ENCODE peak calls at places on chromosomes 1 and 21, in ten cellular contexts. One of them, this sample, is unnamed.

GRCh38 chr1:50637460-50637859 is 214.2 kb upstream of the DMRTA2 start:
- DNase-seq in RWPE1: no peak
- DNase-seq in esophagus muscularis mucosa: no peak
- DNase-seq in glutamatergic neuron: no peak
- DNase-seq in body of pancreas: no peak
- DNase-seq in CD4-positive, alpha-beta T cell: no peak
- DNase-seq in spleen: no peak
- DNase-seq in B cell: no peak
- DNase-seq in fibroblast of the aortic adventitia: no peak
- DNase-seq in endothelial cell: no peak
- DNase-seq in this sample: no peak

GRCh38 chr1:180953791-180954721 is 41.4 kb downstream of the KIAA1614 start:
- DNase-seq in RWPE1: peak
- DNase-seq in esophagus muscularis mucosa: no peak
- DNase-seq in glutamatergic neuron: peak
- DNase-seq in body of pancreas: peak
- DNase-seq in CD4-positive, alpha-beta T cell: peak
- DNase-seq in spleen: peak
- DNase-seq in B cell: peak
- DNase-seq in fibroblast of the aortic adventitia: peak
- DNase-seq in endothelial cell: no peak
- DNase-seq in this sample: no peak

GRCh38 chr21:38067086-38067739 is 151.0 kb upstream of the KCNJ6 start:
- DNase-seq in RWPE1: no peak
- DNase-seq in esophagus muscularis mucosa: no peak
- DNase-seq in glutamatergic neuron: no peak
- DNase-seq in body of pancreas: no peak
- DNase-seq in CD4-positive, alpha-beta T cell: no peak
- DNase-seq in spleen: no peak
- DNase-seq in B cell: no peak
- DNase-seq in fibroblast of the aortic adventitia: peak
- DNase-seq in endothelial cell: no peak
- DNase-seq in this sample: no peak

GRCh38 chr1:41775961-41776585 is 142.6 kb downstream of the HIVEP3 start:
- DNase-seq in RWPE1: no peak
- DNase-seq in esophagus muscularis mucosa: no peak
- DNase-seq in glutamatergic neuron: no peak
- DNase-seq in body of pancreas: no peak
- DNase-seq in CD4-positive, alpha-beta T cell: no peak
- DNase-seq in spleen: no peak
- DNase-seq in B cell: no peak
- DNase-seq in fibroblast of the aortic adventitia: no peak
- DNase-seq in endothelial cell: no peak
- DNase-seq in this sample: no peak

GRCh38 chr1:183840140-183840539 is 35.2 kb downstream of the RGL1 start:
- DNase-seq in RWPE1: peak
- DNase-seq in esophagus muscularis mucosa: no peak
- DNase-seq in glutamatergic neuron: no peak
- DNase-seq in body of pancreas: no peak
- DNase-seq in CD4-positive, alpha-beta T cell: no peak
- DNase-seq in spleen: no peak
- DNase-seq in B cell: no peak
- DNase-seq in fibroblast of the aortic adventitia: no peak
- DNase-seq in endothelial cell: no peak
- DNase-seq in this sample: no peak

GRCh38 chr1:228174482-228175315 is 9.1 kb downstream of the IBA57 start:
- DNase-seq in RWPE1: peak
- DNase-seq in esophagus muscularis mucosa: no peak
- DNase-seq in glutamatergic neuron: peak
- DNase-seq in body of pancreas: no peak
- DNase-seq in CD4-positive, alpha-beta T cell: no peak
- DNase-seq in spleen: peak
- DNase-seq in B cell: no peak
- DNase-seq in fibroblast of the aortic adventitia: no peak
- DNase-seq in endothelial cell: no peak
- DNase-seq in this sample: no peak

GRCh38 chr1:212774584-212774983 is 17.0 kb downstream of the NSL1 start:
- DNase-seq in RWPE1: no peak
- DNase-seq in esophagus muscularis mucosa: no peak
- DNase-seq in glutamatergic neuron: no peak
- DNase-seq in body of pancreas: no peak
- DNase-seq in CD4-positive, alpha-beta T cell: no peak
- DNase-seq in spleen: no peak
- DNase-seq in B cell: no peak
- DNase-seq in fibroblast of the aortic adventitia: peak
- DNase-seq in endothelial cell: no peak
- DNase-seq in this sample: no peak

GRCh38 chr1:47992720-47993119 is 4.5 kb downstream of the TRABD2B start:
- DNase-seq in RWPE1: no peak
- DNase-seq in esophagus muscularis mucosa: no peak
- DNase-seq in glutamatergic neuron: no peak
- DNase-seq in body of pancreas: no peak
- DNase-seq in CD4-positive, alpha-beta T cell: no peak
- DNase-seq in spleen: no peak
- DNase-seq in B cell: no peak
- DNase-seq in fibroblast of the aortic adventitia: peak
- DNase-seq in endothelial cell: no peak
- DNase-seq in this sample: no peak

GRCh38 chr1:38115682-38116187 is 69.1 kb upstream of the POU3F1 start:
- DNase-seq in RWPE1: no peak
- DNase-seq in esophagus muscularis mucosa: no peak
- DNase-seq in glutamatergic neuron: no peak
- DNase-seq in body of pancreas: no peak
- DNase-seq in CD4-positive, alpha-beta T cell: no peak
- DNase-seq in spleen: no peak
- DNase-seq in B cell: no peak
- DNase-seq in fibroblast of the aortic adventitia: no peak
- DNase-seq in endothelial cell: no peak
- DNase-seq in this sample: no peak

GRCh38 chr1:3145489-3146325 is 76.7 kb downstream of the PRDM16 start:
- DNase-seq in RWPE1: no peak
- DNase-seq in esophagus muscularis mucosa: no peak
- DNase-seq in glutamatergic neuron: no peak
- DNase-seq in body of pancreas: no peak
- DNase-seq in CD4-positive, alpha-beta T cell: no peak
- DNase-seq in spleen: no peak
- DNase-seq in B cell: no peak
- DNase-seq in fibroblast of the aortic adventitia: no peak
- DNase-seq in endothelial cell: no peak
- DNase-seq in this sample: no peak

GRCh38 chr1:231091853-231092301 is 51.8 kb upstream of the FAM89A start:
- DNase-seq in RWPE1: no peak
- DNase-seq in esophagus muscularis mucosa: no peak
- DNase-seq in glutamatergic neuron: peak
- DNase-seq in body of pancreas: peak
- DNase-seq in CD4-positive, alpha-beta T cell: peak
- DNase-seq in spleen: no peak
- DNase-seq in B cell: no peak
- DNase-seq in fibroblast of the aortic adventitia: peak
- DNase-seq in endothelial cell: peak
- DNase-seq in this sample: no peak

GRCh38 chr1:23558140-23558871 is 995 bp downstream of the ID3 start:
- DNase-seq in RWPE1: peak
- DNase-seq in esophagus muscularis mucosa: no peak
- DNase-seq in glutamatergic neuron: no peak
- DNase-seq in body of pancreas: peak
- DNase-seq in CD4-positive, alpha-beta T cell: peak
- DNase-seq in spleen: peak
- DNase-seq in B cell: peak
- DNase-seq in fibroblast of the aortic adventitia: peak
- DNase-seq in endothelial cell: peak
- DNase-seq in this sample: no peak

GRCh38 chr1:3417082-3417728 is 37.3 kb upstream of the ARHGEF16 start:
- DNase-seq in RWPE1: no peak
- DNase-seq in esophagus muscularis mucosa: no peak
- DNase-seq in glutamatergic neuron: no peak
- DNase-seq in body of pancreas: no peak
- DNase-seq in CD4-positive, alpha-beta T cell: no peak
- DNase-seq in spleen: no peak
- DNase-seq in B cell: no peak
- DNase-seq in fibroblast of the aortic adventitia: no peak
- DNase-seq in endothelial cell: no peak
- DNase-seq in this sample: no peak

GRCh38 chr1:157437301-157437700 is 115.0 kb downstream of the FCRL5 start:
- DNase-seq in RWPE1: no peak
- DNase-seq in esophagus muscularis mucosa: no peak
- DNase-seq in glutamatergic neuron: no peak
- DNase-seq in body of pancreas: no peak
- DNase-seq in CD4-positive, alpha-beta T cell: no peak
- DNase-seq in spleen: no peak
- DNase-seq in B cell: no peak
- DNase-seq in fibroblast of the aortic adventitia: no peak
- DNase-seq in endothelial cell: no peak
- DNase-seq in this sample: no peak

GRCh38 chr1:72281637-72282270 is 585 bp downstream of the NEGR1 start:
- DNase-seq in RWPE1: no peak
- DNase-seq in esophagus muscularis mucosa: no peak
- DNase-seq in glutamatergic neuron: no peak
- DNase-seq in body of pancreas: no peak
- DNase-seq in CD4-positive, alpha-beta T cell: no peak
- DNase-seq in spleen: no peak
- DNase-seq in B cell: peak
- DNase-seq in fibroblast of the aortic adventitia: peak
- DNase-seq in endothelial cell: no peak
- DNase-seq in this sample: peak

GRCh38 chr1:145922266-145922665 is 3.7 kb upstream of the PEX11B start:
- DNase-seq in RWPE1: no peak
- DNase-seq in esophagus muscularis mucosa: no peak
- DNase-seq in glutamatergic neuron: no peak
- DNase-seq in body of pancreas: no peak
- DNase-seq in CD4-positive, alpha-beta T cell: no peak
- DNase-seq in spleen: no peak
- DNase-seq in B cell: no peak
- DNase-seq in fibroblast of the aortic adventitia: peak
- DNase-seq in endothelial cell: no peak
- DNase-seq in this sample: no peak

GRCh38 chr1:156641761-156642264 is at the start of gene BCAN:
- DNase-seq in RWPE1: no peak
- DNase-seq in esophagus muscularis mucosa: no peak
- DNase-seq in glutamatergic neuron: peak
- DNase-seq in body of pancreas: no peak
- DNase-seq in CD4-positive, alpha-beta T cell: no peak
- DNase-seq in spleen: no peak
- DNase-seq in B cell: no peak
- DNase-seq in fibroblast of the aortic adventitia: no peak
- DNase-seq in endothelial cell: peak
- DNase-seq in this sample: no peak

GRCh38 chr1:206556748-206557635 is 49.7 kb downstream of the RASSF5 start:
- DNase-seq in RWPE1: peak
- DNase-seq in esophagus muscularis mucosa: peak
- DNase-seq in glutamatergic neuron: peak
- DNase-seq in body of pancreas: peak
- DNase-seq in CD4-positive, alpha-beta T cell: peak
- DNase-seq in spleen: peak
- DNase-seq in B cell: peak
- DNase-seq in fibroblast of the aortic adventitia: no peak
- DNase-seq in endothelial cell: peak
- DNase-seq in this sample: peak

GRCh38 chr1:220441211-220441610 is 86.7 kb upstream of the MARK1 start:
- DNase-seq in RWPE1: peak
- DNase-seq in esophagus muscularis mucosa: no peak
- DNase-seq in glutamatergic neuron: no peak
- DNase-seq in body of pancreas: no peak
- DNase-seq in CD4-positive, alpha-beta T cell: no peak
- DNase-seq in spleen: no peak
- DNase-seq in B cell: no peak
- DNase-seq in fibroblast of the aortic adventitia: no peak
- DNase-seq in endothelial cell: no peak
- DNase-seq in this sample: no peak

GRCh38 chr1:106534612-106535011 is 521.9 kb upstream of the PRMT6 start:
- DNase-seq in RWPE1: no peak
- DNase-seq in esophagus muscularis mucosa: no peak
- DNase-seq in glutamatergic neuron: no peak
- DNase-seq in body of pancreas: no peak
- DNase-seq in CD4-positive, alpha-beta T cell: no peak
- DNase-seq in spleen: no peak
- DNase-seq in B cell: no peak
- DNase-seq in fibroblast of the aortic adventitia: peak
- DNase-seq in endothelial cell: no peak
- DNase-seq in this sample: no peak
- TF ChIP-seq CTCF in RWPE1: no peak
- TF ChIP-seq CTCF in esophagus muscularis mucosa: no peak
- TF ChIP-seq CTCF in glutamatergic neuron: no peak
- TF ChIP-seq CTCF in body of pancreas: no peak
- TF ChIP-seq CTCF in CD4-positive, alpha-beta T cell: no peak
- TF ChIP-seq CTCF in spleen: no peak
- TF ChIP-seq CTCF in B cell: no peak
- TF ChIP-seq CTCF in fibroblast of the aortic adventitia: peak
- TF ChIP-seq CTCF in endothelial cell: no peak
- TF ChIP-seq CTCF in this sample: no peak

GRCh38 chr1:200139661-200140250 is 112.2 kb downstream of the NR5A2 start:
- DNase-seq in RWPE1: peak
- DNase-seq in esophagus muscularis mucosa: no peak
- DNase-seq in glutamatergic neuron: no peak
- DNase-seq in body of pancreas: no peak
- DNase-seq in CD4-positive, alpha-beta T cell: no peak
- DNase-seq in spleen: no peak
- DNase-seq in B cell: no peak
- DNase-seq in fibroblast of the aortic adventitia: peak
- DNase-seq in endothelial cell: peak
- DNase-seq in this sample: no peak
- TF ChIP-seq CTCF in RWPE1: peak
- TF ChIP-seq CTCF in esophagus muscularis mucosa: peak
- TF ChIP-seq CTCF in glutamatergic neuron: peak
- TF ChIP-seq CTCF in body of pancreas: peak
- TF ChIP-seq CTCF in CD4-positive, alpha-beta T cell: peak
- TF ChIP-seq CTCF in spleen: peak
- TF ChIP-seq CTCF in B cell: peak
- TF ChIP-seq CTCF in fibroblast of the aortic adventitia: peak
- TF ChIP-seq CTCF in endothelial cell: peak
- TF ChIP-seq CTCF in this sample: peak

GRCh38 chr1:189859385-189859977 is 618.2 kb downstream of the BRINP3 start:
- DNase-seq in RWPE1: peak
- DNase-seq in esophagus muscularis mucosa: no peak
- DNase-seq in glutamatergic neuron: peak
- DNase-seq in body of pancreas: no peak
- DNase-seq in CD4-positive, alpha-beta T cell: no peak
- DNase-seq in spleen: no peak
- DNase-seq in B cell: no peak
- DNase-seq in fibroblast of the aortic adventitia: peak
- DNase-seq in endothelial cell: peak
- DNase-seq in this sample: no peak
- TF ChIP-seq CTCF in RWPE1: peak
- TF ChIP-seq CTCF in esophagus muscularis mucosa: peak
- TF ChIP-seq CTCF in glutamatergic neuron: peak
- TF ChIP-seq CTCF in body of pancreas: no peak
- TF ChIP-seq CTCF in CD4-positive, alpha-beta T cell: no peak
- TF ChIP-seq CTCF in spleen: no peak
- TF ChIP-seq CTCF in B cell: peak
- TF ChIP-seq CTCF in fibroblast of the aortic adventitia: peak
- TF ChIP-seq CTCF in endothelial cell: peak
- TF ChIP-seq CTCF in this sample: peak

DNA sequence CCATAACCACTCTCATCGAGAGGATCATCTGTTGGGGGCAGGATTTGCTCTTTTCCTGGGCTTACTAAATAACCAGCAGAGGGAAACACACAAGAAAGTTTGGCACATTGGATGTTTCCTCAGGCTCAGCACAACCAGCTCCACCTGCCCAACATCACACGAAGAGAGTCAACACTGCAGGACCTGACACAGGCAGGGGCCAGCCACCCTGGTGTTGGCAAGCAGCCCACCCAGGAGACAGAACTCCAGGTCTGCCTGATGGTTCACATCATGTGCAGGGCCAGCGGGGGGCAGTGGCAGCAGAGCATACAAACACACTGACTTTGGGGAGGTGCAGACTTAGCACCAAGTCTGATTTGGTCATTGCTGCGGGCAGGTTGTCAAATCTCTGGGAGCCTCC is 182.3 kb upstream of the GALNT2 start:
- DNase-seq in RWPE1: no peak
- DNase-seq in esophagus muscularis mucosa: peak
- DNase-seq in glutamatergic neuron: no peak
- DNase-seq in body of pancreas: peak
- DNase-seq in CD4-positive, alpha-beta T cell: no peak
- DNase-seq in spleen: no peak
- DNase-seq in B cell: no peak
- DNase-seq in fibroblast of the aortic adventitia: no peak
- DNase-seq in endothelial cell: no peak
- DNase-seq in this sample: peak
- TF ChIP-seq CTCF in RWPE1: no peak
- TF ChIP-seq CTCF in esophagus muscularis mucosa: no peak
- TF ChIP-seq CTCF in glutamatergic neuron: no peak
- TF ChIP-seq CTCF in body of pancreas: no peak
- TF ChIP-seq CTCF in CD4-positive, alpha-beta T cell: no peak
- TF ChIP-seq CTCF in spleen: no peak
- TF ChIP-seq CTCF in B cell: no peak
- TF ChIP-seq CTCF in fibroblast of the aortic adventitia: no peak
- TF ChIP-seq CTCF in endothelial cell: no peak
- TF ChIP-seq CTCF in this sample: no peak